ENCODE peak calls at places on chromosome 17, in six cellular contexts. N is fibroblast of villous mesenchyme, P is progenitor cell of endocrine pancreas, H is sigmoid colon, T is ovary, D is AG04450. R is an unnamed sample.

GRCh38 chr17:42463976-42464400 is 5.3 kb downstream of the ATP6V0A1 start:
- DNase-seq in H (no peak), N (no peak), P (no peak), D (no peak), T (no peak), R (no peak)

GRCh38 chr17:21199311-21199710 is 14.7 kb downstream of the TMEM11 start:
- DNase-seq in P (no peak), T (no peak), D (no peak), H (no peak), N (peak), R (no peak)

GRCh38 chr17:17497845-17498520 is 1.8 kb upstream of the RASD1 start:
- DNase-seq in D (no peak), N (no peak), H (peak), P (no peak), T (no peak), R (no peak)

GRCh38 chr17:75588546-75589016 is 981 bp downstream of the MYO15B start:
- DNase-seq in D (no peak), P (no peak), H (peak), N (no peak), T (peak), R (no peak)

GRCh38 chr17:82963104-82963950 is 116.1 kb upstream of the METRNL start:
- DNase-seq in T (peak), D (peak), N (peak), P (peak), H (peak), R (peak)

GRCh38 chr17:17416400-17417360 is 60.1 kb upstream of the MED9 start:
- DNase-seq in D (no peak), T (no peak), H (peak), N (peak), P (no peak), R (no peak)

GRCh38 chr17:67279115-67279514 is 34.1 kb upstream of the HELZ start:
- DNase-seq in H (no peak), N (no peak), P (no peak), D (no peak), T (no peak), R (no peak)

GRCh38 chr17:20071824-20072691 is 62.9 kb downstream of the SPECC1 start:
- DNase-seq in P (no peak), N (no peak), D (no peak), T (no peak), H (no peak), R (no peak)

GRCh38 chr17:75643033-75644017 is 10.1 kb downstream of the SMIM5 start:
- DNase-seq in H (no peak), D (no peak), P (no peak), N (no peak), T (no peak), R (no peak)

GRCh38 chr17:3935140-3935542 is 18.9 kb upstream of the P2RX1 start:
- DNase-seq in T (no peak), N (peak), P (peak), H (no peak), D (peak), R (no peak)

GRCh38 chr17:65742433-65743312 is 181.2 kb upstream of the AXIN2 start:
- DNase-seq in H (no peak), P (no peak), D (peak), T (no peak), N (no peak), R (no peak)

GRCh38 chr17:78993241-78993956 is 13.7 kb upstream of the LGALS3BP start:
- DNase-seq in D (no peak), N (peak), H (peak), T (peak), P (peak), R (no peak)
- TF ChIP-seq CTCF in D (peak), N (peak), H (no peak), T (peak), P (peak), R (peak)

DNA sequence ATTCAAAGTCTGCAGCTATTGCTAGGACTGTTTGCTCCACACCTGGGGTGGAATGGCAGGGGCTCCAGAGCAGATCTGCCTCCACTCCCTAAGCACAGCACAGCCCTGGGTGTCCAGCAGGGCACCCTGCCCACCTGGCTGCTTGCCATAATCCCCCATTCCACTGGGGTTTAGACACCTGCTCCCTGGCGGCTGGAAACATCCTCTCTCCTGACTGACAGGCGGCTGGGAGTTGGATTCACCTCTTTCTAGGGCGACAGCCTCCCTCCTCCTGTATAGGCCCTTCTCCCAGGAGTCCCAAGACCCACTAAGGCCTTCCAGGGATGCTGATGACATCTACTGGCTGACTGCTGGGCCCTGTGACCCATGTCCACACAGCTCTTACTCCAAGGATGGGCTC is 18.0 kb downstream of the HDAC5 start:
- DNase-seq in D (no peak), P (no peak), N (no peak), H (no peak), T (no peak), R (no peak)
- TF ChIP-seq CTCF in D (no peak), P (no peak), N (no peak), H (no peak), T (no peak), R (no peak)

GRCh38 chr17:50805486-50805885 is 29.9 kb upstream of the WFIKKN2 start:
- DNase-seq in T (no peak), N (no peak), D (no peak), H (no peak), P (no peak), R (no peak)

GRCh38 chr17:50807675-50808074 is 27.7 kb upstream of the WFIKKN2 start:
- DNase-seq in H (no peak), N (no peak), D (no peak), T (no peak), P (no peak), R (no peak)

GRCh38 chr17:50807014-50807413 is 28.4 kb upstream of the WFIKKN2 start:
- DNase-seq in P (no peak), H (no peak), T (no peak), D (no peak), N (peak), R (no peak)

GRCh38 chr17:50808413-50808812 is 27.0 kb upstream of the WFIKKN2 start:
- DNase-seq in D (no peak), T (no peak), N (no peak), H (no peak), P (no peak), R (no peak)

GRCh38 chr17:50806141-50806643 is 29.2 kb upstream of the WFIKKN2 start:
- DNase-seq in P (no peak), N (no peak), H (no peak), D (no peak), T (no peak), R (no peak)
- TF ChIP-seq CTCF in P (peak), N (no peak), H (no peak), D (peak), T (no peak), R (peak)

GRCh38 chr17:50603340-50603739 is 31.3 kb upstream of the ABCC3 start:
- DNase-seq in P (no peak), H (no peak), T (no peak), N (no peak), D (no peak), R (no peak)
- TF ChIP-seq CTCF in P (peak), H (no peak), T (no peak), N (no peak), D (peak), R (no peak)

GRCh38 chr17:46874906-46875305 is 23.5 kb downstream of the WNT9B start:
- DNase-seq in T (no peak), P (no peak), H (no peak), D (no peak), N (no peak), R (peak)

GRCh38 chr17:46877466-46877865 is 26.1 kb downstream of the WNT9B start:
- DNase-seq in H (peak), P (no peak), N (no peak), D (no peak), T (no peak), R (no peak)

GRCh38 chr17:46876926-46877325 is 25.5 kb downstream of the WNT9B start:
- DNase-seq in H (no peak), T (no peak), P (no peak), N (no peak), D (no peak), R (no peak)

GRCh38 chr17:46875849-46876352 is 24.5 kb downstream of the WNT9B start:
- DNase-seq in D (no peak), H (no peak), T (no peak), P (no peak), N (no peak), R (no peak)

DNA sequence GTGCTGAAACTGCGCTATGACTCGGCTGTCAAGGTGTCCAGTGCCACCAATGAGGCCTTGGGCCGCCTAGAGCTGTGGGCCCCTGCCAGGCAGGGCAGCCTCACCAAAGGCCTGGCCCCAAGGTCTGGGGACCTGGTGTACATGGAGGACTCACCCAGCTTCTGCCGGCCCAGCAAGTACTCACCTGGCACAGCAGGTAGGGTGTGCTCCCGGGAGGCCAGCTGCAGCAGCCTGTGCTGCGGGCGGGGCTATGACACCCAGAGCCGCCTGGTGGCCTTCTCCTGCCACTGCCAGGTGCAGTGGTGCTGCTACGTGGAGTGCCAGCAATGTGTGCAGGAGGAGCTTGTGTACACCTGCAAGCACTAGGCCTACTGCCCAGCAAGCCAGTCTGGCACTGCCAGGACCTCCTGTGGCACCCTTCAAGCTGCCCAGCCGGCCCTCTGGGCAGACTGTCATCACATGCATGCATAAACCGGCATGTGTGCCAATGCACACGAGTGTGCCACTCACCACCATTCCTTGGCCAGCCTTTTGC is 25.0 kb downstream of the WNT9B start:
- DNase-seq in D (no peak), N (no peak), P (peak), T (no peak), H (no peak), R (peak)
- TF ChIP-seq CTCF in D (peak), N (no peak), P (peak), T (no peak), H (no peak), R (peak)

GRCh38 chr17:63116228-63116627 is 150.2 kb downstream of the TANC2 start:
- DNase-seq in H (no peak), N (no peak), P (no peak), T (no peak), D (no peak), R (no peak)
- TF ChIP-seq CTCF in H (no peak), N (peak), P (no peak), T (no peak), D (no peak), R (peak)

GRCh38 chr17:7823581-7824001 is 10.4 kb upstream of the KDM6B start:
- DNase-seq in N (no peak), D (no peak), T (no peak), H (no peak), P (no peak), R (peak)

GRCh38 chr17:7822126-7822525 is 11.9 kb upstream of the KDM6B start:
- DNase-seq in T (no peak), P (no peak), D (no peak), H (no peak), N (no peak), R (peak)

GRCh38 chr17:7820231-7820630 is 13.8 kb upstream of the KDM6B start:
- DNase-seq in N (no peak), H (no peak), P (no peak), D (no peak), T (no peak), R (peak)

GRCh38 chr17:7824021-7824924 is 9.7 kb upstream of the KDM6B start:
- DNase-seq in T (no peak), N (no peak), H (peak), D (no peak), P (no peak), R (peak)

GRCh38 chr17:7825206-7825980 is 8.6 kb upstream of the KDM6B start:
- DNase-seq in H (peak), N (no peak), T (no peak), D (no peak), P (no peak), R (peak)
- TF ChIP-seq CTCF in H (no peak), N (peak), T (no peak), D (no peak), P (no peak), R (peak)

GRCh38 chr17:5667871-5668270 is 83.6 kb upstream of the NLRP1 start:
- DNase-seq in D (no peak), N (no peak), T (no peak), P (no peak), H (no peak), R (no peak)
- TF ChIP-seq CTCF in D (no peak), N (peak), T (no peak), P (peak), H (no peak), R (no peak)

R was measured in chondrocyte.